ENCODE peak calls at places on chromosomes 11 and 22, in five cellular contexts. F is fibroblast of mammary gland, W is left lung, Q is transverse colon, X is fibroblast of lung. D is an unnamed sample.

GRCh38 chr11:31702966-31703365 is 108.2 kb downstream of the PAX6 start:
- DNase-seq in Q (no peak), W (no peak), F (peak), X (peak), D (no peak)

GRCh38 chr22:20972933-20973577 is 6.0 kb downstream of the AIFM3 start:
- DNase-seq in X (no peak), Q (no peak), W (no peak), F (no peak), D (no peak)

GRCh38 chr11:86396403-86396802 is 21.7 kb downstream of the CCDC81 start:
- DNase-seq in F (peak), W (no peak), X (peak), Q (no peak), D (peak)

GRCh38 chr22:37621352-37621860 is 12.8 kb downstream of the GGA1 start:
- DNase-seq in W (no peak), F (no peak), X (no peak), Q (no peak), D (no peak)

GRCh38 chr11:68669301-68670090 is 14.8 kb upstream of the GAL start:
- DNase-seq in W (no peak), X (no peak), Q (no peak), F (no peak), D (no peak)

GRCh38 chr11:64643258-64643881 is 52.4 kb downstream of the SLC22A12 start:
- DNase-seq in Q (no peak), X (no peak), F (no peak), W (no peak), D (no peak)

GRCh38 chr11:16382638-16383380 is 26.5 kb upstream of the SOX6 start:
- DNase-seq in W (no peak), Q (no peak), X (peak), F (no peak), D (peak)

GRCh38 chr22:37386441-37386840 is 40.8 kb downstream of the ELFN2 start:
- DNase-seq in X (no peak), W (no peak), F (no peak), Q (no peak), D (no peak)

GRCh38 chr11:32173435-32173834 is 82.6 kb downstream of the RCN1 start:
- DNase-seq in Q (peak), F (peak), W (peak), X (peak), D (peak)

GRCh38 chr11:1371836-1372465 is 17.8 kb upstream of the BRSK2 start:
- DNase-seq in W (no peak), X (no peak), Q (no peak), F (no peak), D (no peak)
- TF ChIP-seq CTCF in W (no peak), X (no peak), Q (no peak), F (no peak), D (no peak)

DNA sequence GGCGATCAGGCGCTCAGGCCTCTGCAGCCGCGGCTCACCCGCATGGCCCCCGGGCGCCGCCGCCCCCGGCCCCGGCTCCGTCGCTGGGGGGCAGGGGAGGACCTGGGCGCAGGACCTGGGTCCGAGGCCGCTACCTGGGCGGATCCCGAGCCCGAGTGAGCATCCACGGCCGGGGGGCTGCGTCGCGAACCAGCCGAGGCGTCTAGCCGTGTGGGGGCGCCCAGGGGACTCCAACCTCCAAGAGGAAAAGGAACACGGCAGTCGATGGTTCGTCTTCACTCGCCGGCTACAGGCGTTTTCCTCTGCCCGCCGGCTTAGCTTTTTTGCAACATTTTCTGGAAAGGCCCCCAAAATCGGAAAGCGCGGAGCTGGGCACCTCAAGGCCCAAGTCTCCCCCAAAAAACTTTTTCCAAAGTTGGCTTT is 698 bp downstream of the PDGFB start:
- DNase-seq in X (no peak), Q (no peak), W (no peak), F (no peak), D (no peak)
- TF ChIP-seq CTCF in X (no peak), Q (no peak), W (no peak), F (no peak), D (no peak)

GRCh38 chr11:77091146-77091940 is 11.3 kb upstream of the OMP start:
- DNase-seq in W (peak), Q (peak), X (peak), F (peak), D (no peak)
- TF ChIP-seq CTCF in W (peak), Q (peak), X (peak), F (peak), D (peak)

GRCh38 chr11:75783416-75784084 is 15.0 kb downstream of the DGAT2 start:
- DNase-seq in Q (no peak), F (no peak), W (no peak), X (no peak), D (no peak)

GRCh38 chr11:75784085-75784478 is 15.5 kb downstream of the DGAT2 start:
- DNase-seq in W (no peak), F (no peak), Q (no peak), X (no peak), D (no peak)

GRCh38 chr11:75781831-75782230 is 13.3 kb downstream of the DGAT2 start:
- DNase-seq in W (no peak), X (no peak), F (no peak), Q (no peak), D (no peak)

GRCh38 chr11:75781296-75781695 is 12.7 kb downstream of the DGAT2 start:
- DNase-seq in F (no peak), Q (no peak), W (no peak), X (no peak), D (no peak)

DNA sequence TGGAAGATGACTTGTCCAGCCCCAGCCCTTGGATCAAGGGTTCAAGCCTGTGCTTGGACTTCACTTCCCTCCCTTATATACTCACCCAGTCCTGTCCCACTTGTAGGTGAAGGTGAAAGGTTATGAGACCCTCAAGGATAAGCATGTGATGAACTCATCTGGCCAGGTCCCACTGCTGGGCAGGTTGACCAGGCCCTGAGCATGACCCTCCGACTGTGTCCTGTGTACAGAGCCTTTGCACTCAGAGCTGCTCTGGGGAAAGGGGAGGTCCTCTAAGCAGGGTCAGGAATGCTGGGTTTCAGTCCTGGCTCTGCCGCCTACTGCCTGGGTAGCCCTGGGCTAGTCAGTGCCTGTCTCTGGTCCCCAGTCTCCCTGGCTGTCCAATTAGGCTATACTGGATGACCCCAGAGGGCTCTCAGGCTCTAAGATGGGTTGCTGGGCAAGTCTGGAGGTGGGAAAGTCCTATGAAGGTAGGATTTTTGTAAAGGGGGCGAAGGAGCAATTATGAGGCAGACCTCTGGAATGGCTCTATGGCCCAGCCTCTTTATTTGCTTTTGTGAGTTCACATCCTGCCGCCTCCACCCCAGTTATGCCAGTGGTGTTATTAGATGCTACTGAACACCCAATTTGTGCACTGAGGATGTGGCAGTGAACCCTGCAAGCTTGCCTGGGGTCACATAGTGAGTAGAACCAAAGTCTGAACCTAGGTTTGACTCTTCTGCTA is 14.1 kb downstream of the DGAT2 start:
- DNase-seq in F (no peak), X (no peak), W (no peak), Q (no peak), D (no peak)
- TF ChIP-seq CTCF in F (no peak), X (no peak), W (no peak), Q (no peak), D (no peak)

DNA sequence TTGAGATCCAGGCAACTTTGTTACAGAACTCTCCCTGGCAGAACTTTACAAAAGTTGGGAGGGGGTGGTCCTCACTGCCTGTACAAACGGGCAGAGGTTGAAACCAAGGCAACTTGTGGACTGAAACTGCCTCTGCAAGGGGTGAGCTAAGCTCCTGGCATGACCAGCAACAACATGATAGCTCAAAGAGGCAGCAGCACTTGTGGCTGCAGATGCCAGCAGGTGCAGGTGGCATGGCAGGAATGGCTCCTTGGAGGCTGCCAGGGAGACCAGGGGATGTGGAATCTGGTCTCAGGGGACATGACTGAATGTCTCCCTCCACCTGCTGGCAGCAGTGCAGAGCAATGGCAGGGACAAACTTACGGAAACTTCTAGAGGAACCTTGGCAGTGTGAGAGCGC is 38.8 kb upstream of the PHF21A start:
- DNase-seq in F (no peak), X (no peak), Q (no peak), W (no peak), D (no peak)
- TF ChIP-seq CTCF in F (no peak), X (no peak), Q (no peak), W (no peak), D (no peak)

GRCh38 chr11:112086422-112087191 is at the start of the genes SDHD and TIMM8B:
- DNase-seq in W (peak), Q (peak), F (peak), X (peak), D (peak)
- TF ChIP-seq CTCF in W (no peak), Q (peak), F (peak), X (no peak), D (peak)